ENCODE peak calls at places on chromosomes 13 and 19, in six cellular contexts. Q, G, Z, U, V and W are unnamed samples.

GRCh38 chr13:73056054-73056962 is 2.5 kb upstream of the KLF5 start:
- DNase-seq in U (no peak), G (no peak), Q (peak), Z (peak), V (peak), W (peak)

GRCh38 chr13:41074523-41074922 is 13.2 kb downstream of the WBP4 start:
- DNase-seq in Z (no peak), V (no peak), U (no peak), Q (no peak), G (no peak), W (no peak)

GRCh38 chr13:50393641-50394040 is 378.4 kb downstream of the KCNRG start:
- DNase-seq in V (no peak), G (no peak), Z (peak), U (no peak), Q (no peak), W (peak)

GRCh38 chr13:101455863-101456262 is 3.4 kb downstream of the ITGBL1 start:
- DNase-seq in G (no peak), U (no peak), Q (peak), V (peak), Z (peak), W (peak)

GRCh38 chr19:2099054-2099501 is 2.4 kb downstream of the IZUMO4 start:
- DNase-seq in Q (no peak), G (no peak), U (no peak), V (no peak), Z (no peak), W (no peak)

GRCh38 chr19:2981898-2982297 is 4.5 kb downstream of the TLE6 start:
- DNase-seq in V (no peak), G (no peak), Z (no peak), U (no peak), Q (no peak), W (no peak)

GRCh38 chr13:30743319-30744055 is 8.1 kb downstream of the ALOX5AP start:
- DNase-seq in V (peak), Q (peak), U (no peak), G (no peak), Z (peak), W (peak)

GRCh38 chr19:10074153-10074552 is 12.0 kb upstream of the SHFL start:
- DNase-seq in G (no peak), Q (no peak), Z (no peak), U (no peak), V (peak), W (peak)

GRCh38 chr19:16898306-16899015 is 9.7 kb downstream of the F2RL3 start:
- DNase-seq in V (no peak), Z (no peak), U (no peak), G (no peak), Q (no peak), W (no peak)

GRCh38 chr19:16897572-16898056 is 8.8 kb downstream of the F2RL3 start:
- DNase-seq in Z (peak), G (no peak), V (no peak), Q (no peak), U (no peak), W (peak)

GRCh38 chr19:16896913-16897571 is 8.2 kb downstream of the F2RL3 start:
- DNase-seq in Z (peak), V (peak), G (peak), U (peak), Q (no peak), W (peak)

GRCh38 chr19:16901491-16902175 is 12.8 kb downstream of the F2RL3 start:
- DNase-seq in Z (no peak), V (no peak), Q (no peak), U (no peak), G (no peak), W (no peak)

DNA sequence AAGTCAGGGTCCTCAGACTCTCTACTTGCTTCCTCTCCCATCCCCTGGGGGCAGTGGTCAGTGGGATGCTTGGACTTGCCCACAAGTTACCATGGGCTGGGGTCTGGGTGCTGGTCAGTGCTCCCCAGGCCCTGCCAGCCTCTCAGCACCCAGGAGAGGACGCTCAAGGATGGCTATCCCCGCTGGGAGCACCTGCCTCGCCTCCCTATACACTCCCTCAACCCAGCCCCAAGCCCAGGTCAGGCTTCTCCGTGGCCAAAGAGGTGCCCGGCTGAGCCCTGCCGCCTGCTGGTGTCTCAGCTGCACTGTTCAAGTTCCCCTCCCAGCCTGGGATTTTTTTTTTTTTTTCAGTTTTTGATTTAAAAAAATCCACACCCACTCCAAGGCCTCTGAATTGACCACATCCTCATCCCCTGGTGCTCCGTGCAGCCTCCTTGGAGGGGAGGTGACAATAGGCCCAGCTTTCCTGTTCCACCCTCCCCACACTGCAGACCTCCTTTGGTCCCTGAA is 10.8 kb downstream of the F2RL3 start:
- DNase-seq in U (no peak), Z (no peak), Q (peak), G (no peak), V (peak), W (peak)
- TF ChIP-seq CTCF in U (peak), Z (peak), Q (peak), G (peak), V (peak), W (peak)

GRCh38 chr13:44646044-44646443 is 69.9 kb upstream of the TSC22D1 start:
- DNase-seq in G (no peak), U (no peak), Q (no peak), Z (no peak), V (no peak), W (no peak)

GRCh38 chr13:44649118-44649455 is 73.0 kb upstream of the TSC22D1 start:
- DNase-seq in G (no peak), Z (no peak), Q (no peak), V (no peak), U (no peak), W (no peak)

GRCh38 chr13:44649834-44650233 is 73.7 kb upstream of the TSC22D1 start:
- DNase-seq in G (no peak), Q (no peak), U (no peak), V (no peak), Z (no peak), W (no peak)

GRCh38 chr13:44651209-44651608 is 75.1 kb upstream of the TSC22D1 start:
- DNase-seq in G (no peak), Q (no peak), Z (no peak), U (no peak), V (no peak), W (peak)

DNA sequence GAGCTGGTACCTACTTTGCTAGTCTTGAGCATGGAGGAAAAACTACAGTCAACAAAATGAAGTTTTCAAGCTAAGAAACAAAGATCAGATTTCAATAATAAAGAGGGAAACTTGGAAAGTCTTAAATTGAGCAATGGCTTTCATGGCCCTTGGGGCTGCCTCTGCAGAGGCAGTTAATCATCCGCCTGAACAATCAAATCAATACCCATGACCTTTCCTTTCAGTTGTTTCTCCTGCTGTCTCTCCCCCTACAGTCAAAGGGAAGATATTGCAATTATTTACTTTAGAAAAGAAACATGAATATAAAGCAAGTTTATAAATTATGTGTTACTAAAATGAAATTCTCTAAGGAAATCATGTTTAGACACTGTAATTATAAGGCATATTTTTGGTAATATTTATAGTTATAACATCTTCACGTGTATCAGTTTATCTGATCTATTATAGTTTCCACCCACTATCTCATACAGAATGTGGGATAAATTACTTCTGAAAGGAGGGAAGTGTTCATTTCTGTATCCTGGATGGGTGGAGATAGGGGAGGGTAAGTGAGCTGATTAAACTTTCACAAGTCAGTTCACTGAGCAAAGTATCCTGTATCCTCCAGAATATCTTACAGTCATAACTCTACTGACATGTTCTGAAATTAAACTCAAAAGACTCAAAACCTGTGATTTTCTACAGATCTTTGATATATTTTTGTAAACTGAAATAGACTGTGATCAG is 72.4 kb upstream of the TSC22D1 start:
- DNase-seq in U (no peak), Z (no peak), Q (no peak), V (peak), G (no peak), W (peak)
- TF ChIP-seq CTCF in U (peak), Z (no peak), Q (peak), V (peak), G (no peak), W (peak)

GRCh38 chr19:32718286-32718685 is 1.3 kb upstream of the TDRD12 start:
- DNase-seq in U (no peak), G (no peak), Z (no peak), Q (no peak), V (no peak), W (peak)

GRCh38 chr19:32717496-32717895 is 2.1 kb upstream of the TDRD12 start:
- DNase-seq in G (no peak), Z (no peak), Q (no peak), V (no peak), U (no peak), W (no peak)

GRCh38 chr19:32720936-32721250 is 1.3 kb downstream of the TDRD12 start:
- DNase-seq in G (no peak), Z (no peak), U (no peak), Q (no peak), V (no peak), W (no peak)

GRCh38 chr19:32720216-32720935 is 809 bp downstream of the TDRD12 start:
- DNase-seq in G (no peak), U (no peak), V (no peak), Z (no peak), Q (no peak), W (no peak)

GRCh38 chr19:32719611-32720059 is at the start of gene TDRD12:
- DNase-seq in Q (no peak), U (no peak), Z (no peak), G (no peak), V (no peak), W (no peak)
- TF ChIP-seq CTCF in Q (no peak), U (no peak), Z (no peak), G (no peak), V (peak), W (no peak)

DNA sequence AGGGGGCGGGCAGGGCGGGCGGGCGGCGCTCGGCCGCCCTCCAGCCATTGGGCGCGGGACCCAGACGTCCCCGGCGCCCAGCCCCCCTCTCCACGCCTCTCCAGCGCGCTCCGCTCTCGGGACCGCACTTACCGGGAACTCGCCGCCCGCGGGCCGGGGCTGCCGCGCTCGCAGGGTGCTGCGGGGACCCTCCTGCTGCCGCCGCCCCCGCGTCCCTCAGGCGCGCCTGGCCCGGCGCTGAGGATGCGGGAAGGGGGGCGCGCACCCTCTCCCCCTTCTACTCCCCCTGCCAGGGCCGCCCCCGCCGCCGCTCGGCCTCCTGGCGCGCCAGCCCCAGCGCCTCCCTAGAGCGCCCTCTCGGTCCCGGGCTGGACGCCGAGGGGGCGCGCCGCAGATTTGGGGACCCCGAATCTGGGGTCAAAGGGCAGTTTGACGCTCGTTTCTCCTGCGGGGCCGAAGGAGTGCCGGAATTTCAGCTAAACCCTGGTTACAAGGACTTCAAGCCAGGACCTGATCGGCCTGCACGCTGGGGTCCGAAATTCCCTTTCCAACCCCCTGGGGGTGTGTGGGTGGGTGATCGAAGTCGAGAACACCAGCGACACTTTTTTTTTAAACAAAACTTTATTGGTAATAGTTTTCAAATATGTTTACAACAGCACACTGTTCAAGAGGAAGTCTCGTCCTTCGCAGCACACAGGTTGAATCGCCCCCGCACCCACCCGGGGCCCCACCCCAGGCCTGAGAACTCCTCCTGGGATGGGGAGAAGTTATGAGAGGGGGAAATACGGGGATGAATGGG is 734 bp upstream of the SAMD1 start:
- DNase-seq in G (peak), V (peak), Z (peak), U (no peak), Q (peak), W (peak)
- TF ChIP-seq CTCF in G (no peak), V (peak), Z (peak), U (no peak), Q (peak), W (no peak)

GRCh38 chr19:37719111-37719926 is at the start of gene ZNF607:
- DNase-seq in V (peak), G (peak), U (peak), Z (peak), Q (peak), W (peak)
- TF ChIP-seq CTCF in V (peak), G (peak), U (peak), Z (peak), Q (peak), W (peak)

DNA sequence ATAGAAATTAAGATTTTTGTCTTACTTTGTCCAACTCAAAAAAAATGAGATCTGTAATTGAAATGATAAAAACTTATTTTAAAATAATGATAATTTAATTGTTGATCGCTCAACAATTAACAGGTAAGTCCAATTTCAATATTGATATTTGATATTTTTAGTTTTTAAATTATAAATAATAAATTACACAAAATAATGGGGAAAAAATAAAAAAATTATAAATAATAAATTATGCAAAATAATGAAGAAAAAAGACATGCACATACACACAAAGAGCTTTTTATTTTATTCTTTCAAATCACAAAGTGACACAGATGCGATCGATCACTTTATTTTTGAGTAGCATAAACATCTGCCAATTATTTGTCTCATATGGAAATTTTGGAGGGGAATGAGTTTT is 40.8 kb downstream of the KCTD12 start:
- DNase-seq in Z (no peak), U (no peak), G (no peak), Q (no peak), V (no peak), W (no peak)
- TF ChIP-seq CTCF in Z (no peak), U (no peak), G (no peak), Q (no peak), V (no peak), W (no peak)

GRCh38 chr19:6464070-6464873 is at the start of gene CRB3:
- DNase-seq in Q (peak), V (peak), G (peak), Z (no peak), U (no peak), W (peak)

GRCh38 chr19:6459356-6460098 is at the start of gene SLC25A23:
- DNase-seq in G (peak), V (peak), U (peak), Z (peak), Q (peak), W (peak)

GRCh38 chr19:6458695-6459355 is 767 bp downstream of the SLC25A23 start:
- DNase-seq in Q (no peak), V (peak), G (peak), Z (no peak), U (no peak), W (no peak)

GRCh38 chr19:6457958-6458694 is 1.5 kb downstream of the SLC25A23 start:
- DNase-seq in G (no peak), U (no peak), V (no peak), Z (no peak), Q (no peak), W (no peak)

GRCh38 chr19:6460099-6460884 is 700 bp upstream of the SLC25A23 start:
- DNase-seq in Q (peak), U (peak), V (peak), Z (peak), G (peak), W (peak)
- TF ChIP-seq CTCF in Q (peak), U (peak), V (peak), Z (peak), G (peak), W (peak)

GRCh38 chr19:35151273-35152065 is 3.1 kb upstream of the FXYD5 start:
- DNase-seq in G (no peak), Q (no peak), V (no peak), U (no peak), Z (no peak), W (no peak)
- TF ChIP-seq CTCF in G (no peak), Q (no peak), V (no peak), U (no peak), Z (no peak), W (no peak)

DNA sequence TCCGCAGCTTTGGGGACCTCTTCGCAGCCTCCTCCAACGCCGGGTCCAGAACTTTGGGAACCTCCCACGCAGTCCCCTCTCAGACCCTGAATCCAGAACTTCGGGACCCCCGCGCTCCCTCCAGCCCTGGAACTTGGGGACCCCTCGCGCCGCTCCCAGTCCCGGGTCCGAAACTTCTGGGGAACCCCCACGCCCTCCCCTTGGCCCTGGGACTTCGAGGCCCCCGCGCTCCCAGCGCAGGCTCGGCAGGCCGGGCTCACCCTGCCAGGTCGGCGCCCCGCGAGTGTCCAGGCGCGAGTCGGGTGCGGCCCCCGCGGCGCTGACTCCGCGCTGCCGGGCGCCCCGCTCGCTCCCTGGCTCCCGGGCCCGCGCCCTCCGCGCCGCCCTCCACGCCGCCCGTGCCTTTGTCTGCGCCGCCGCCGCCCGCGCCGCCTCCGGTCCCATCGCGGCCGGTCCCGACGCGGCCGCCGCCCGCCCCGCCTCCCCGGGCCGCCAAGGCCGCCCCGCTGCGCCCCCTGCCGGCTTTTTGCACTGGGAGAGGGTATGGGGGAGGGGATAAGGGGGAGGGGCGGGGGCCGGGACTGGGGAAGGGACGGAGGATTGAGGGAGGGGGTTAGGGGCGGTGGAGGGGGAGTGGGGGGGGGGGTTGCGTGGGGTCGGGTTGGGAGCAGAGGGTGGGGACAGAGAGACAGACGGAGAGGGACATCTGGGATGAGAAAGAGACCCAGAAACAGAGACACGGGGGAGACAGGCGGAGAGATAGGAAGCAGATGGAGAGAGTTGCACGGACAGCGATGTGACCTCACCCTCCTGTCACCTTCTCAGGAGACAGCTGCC is at the start of gene HOMER3:
- DNase-seq in V (peak), G (peak), Q (peak), Z (peak), U (peak), W (peak)
- TF ChIP-seq CTCF in V (no peak), G (no peak), Q (no peak), Z (no peak), U (no peak), W (peak)